ENCODE peak calls at places on chromosomes 4 and X, in eight cellular contexts. Y is GM10248; C is ovary; J is fibroblast of mammary gland; I is CD8-positive, alpha-beta T cell; B is HepG2; Q is WTC11; T is endothelial cell. G is an unnamed sample.

GRCh38 chrX:2184089-2184488 is 316.7 kb downstream of the DHRSX start:
- DNase-seq in Y (no peak), C (no peak), J (no peak), I (no peak), B (no peak), Q (no peak), T (no peak), G (no peak)

GRCh38 chrX:150092549-150092948 is 154.3 kb upstream of the EOLA2 start:
- DNase-seq in Y (no peak), C (no peak), J (no peak), I (no peak), B (no peak), Q (no peak), T (no peak), G (no peak)

GRCh38 chr4:72295966-72296557 is 264.3 kb downstream of the NPFFR2 start:
- DNase-seq in Y (no peak), C (no peak), J (peak), I (no peak), B (peak), Q (no peak), T (no peak), G (peak)

GRCh38 chr4:54265366-54265765 is 36.3 kb downstream of the PDGFRA start:
- DNase-seq in Y (no peak), C (no peak), J (no peak), I (no peak), B (no peak), Q (no peak), T (no peak), G (no peak)

GRCh38 chrX:154804564-154804956 is 725 bp downstream of the MPP1 start:
- DNase-seq in Y (no peak), C (no peak), J (no peak), I (no peak), B (no peak), Q (no peak), T (no peak), G (no peak)

GRCh38 chrX:16827225-16827624 is 41.0 kb downstream of the TXLNG start:
- DNase-seq in Y (no peak), C (no peak), J (peak), I (no peak), B (no peak), Q (no peak), T (no peak), G (peak)

GRCh38 chr4:41448935-41449334 is 89.0 kb upstream of the LIMCH1 start:
- DNase-seq in Y (no peak), C (peak), J (peak), I (no peak), B (peak), Q (no peak), T (no peak), G (peak)

GRCh38 chrX:131316260-131316659 is 27.2 kb upstream of the IGSF1 start:
- DNase-seq in Y (no peak), C (no peak), J (no peak), I (no peak), B (no peak), Q (no peak), T (no peak), G (no peak)

GRCh38 chr4:136690363-136690762 is 841.9 kb downstream of the PCDH18 start:
- DNase-seq in Y (no peak), C (no peak), J (no peak), I (no peak), B (no peak), Q (no peak), T (no peak), G (peak)

GRCh38 chr4:98945297-98945850 is 16.4 kb upstream of the EIF4E start:
- DNase-seq in Y (no peak), C (no peak), J (peak), I (no peak), B (no peak), Q (no peak), T (no peak), G (no peak)

GRCh38 chr4:45910511-45910910 is 213.3 kb downstream of the GABRG1 start:
- DNase-seq in Y (no peak), C (no peak), J (no peak), I (no peak), B (no peak), Q (no peak), T (no peak), G (no peak)

GRCh38 chr4:130147618-130148017 is 1051.7 kb downstream of the C4orf33 start:
- DNase-seq in Y (no peak), C (no peak), J (no peak), I (no peak), B (no peak), Q (peak), T (no peak), G (no peak)

GRCh38 chr4:19025031-19025430 is 1003.5 kb upstream of the LCORL start:
- DNase-seq in Y (no peak), C (no peak), J (no peak), I (no peak), B (no peak), Q (no peak), T (no peak), G (peak)

GRCh38 chr4:76607266-76607799 is 172.3 kb downstream of the SHROOM3 start:
- DNase-seq in Y (peak), C (no peak), J (no peak), I (no peak), B (no peak), Q (no peak), T (no peak), G (no peak)

GRCh38 chr4:168880087-168880675 is 129.9 kb downstream of the CBR4 start:
- DNase-seq in Y (no peak), C (no peak), J (peak), I (no peak), B (no peak), Q (no peak), T (no peak), G (no peak)

GRCh38 chrX:21798677-21799219 is 40.7 kb upstream of the MBTPS2 start:
- DNase-seq in Y (no peak), C (no peak), J (peak), I (no peak), B (peak), Q (no peak), T (no peak), G (peak)

GRCh38 chr4:5884804-5885203 is 8.1 kb downstream of the CRMP1 start:
- DNase-seq in Y (no peak), C (no peak), J (no peak), I (no peak), B (no peak), Q (no peak), T (no peak), G (no peak)

GRCh38 chr4:169231647-169232262 is 39.0 kb downstream of the SH3RF1 start:
- DNase-seq in Y (no peak), C (no peak), J (no peak), I (no peak), B (no peak), Q (no peak), T (no peak), G (no peak)

GRCh38 chr4:141307241-141307689 is 86.6 kb downstream of the ZNF330 start:
- DNase-seq in Y (peak), C (no peak), J (peak), I (peak), B (peak), Q (peak), T (peak), G (peak)

GRCh38 chr4:41670530-41670929 is 78.0 kb downstream of the PHOX2B start:
- DNase-seq in Y (no peak), C (no peak), J (no peak), I (no peak), B (no peak), Q (no peak), T (no peak), G (no peak)

GRCh38 chr4:185865901-185866328 is 53.9 kb upstream of the SORBS2 start:
- DNase-seq in Y (no peak), C (no peak), J (peak), I (no peak), B (no peak), Q (no peak), T (no peak), G (peak)

GRCh38 chrX:2627272-2627867 is 63.7 kb upstream of the CD99 start:
- DNase-seq in Y (peak), C (no peak), J (peak), I (no peak), B (peak), Q (peak), T (no peak), G (peak)

GRCh38 chrX:12711435-12712040 is 79.7 kb upstream of the PRPS2 start:
- DNase-seq in Y (no peak), C (no peak), J (no peak), I (no peak), B (no peak), Q (no peak), T (no peak), G (no peak)

GRCh38 chrX:69740317-69740716 is 124.4 kb downstream of the EDA start:
- DNase-seq in Y (no peak), C (no peak), J (no peak), I (no peak), B (no peak), Q (no peak), T (no peak), G (no peak)

GRCh38 chr4:42844422-42844821 is 48.1 kb upstream of the GRXCR1 start:
- DNase-seq in Y (no peak), C (no peak), J (no peak), I (no peak), B (no peak), Q (no peak), T (no peak), G (no peak)

GRCh38 chr4:5572114-5572513 is 136.2 kb downstream of the EVC2 start:
- DNase-seq in Y (no peak), C (no peak), J (peak), I (no peak), B (no peak), Q (no peak), T (no peak), G (peak)

GRCh38 chr4:8724436-8725070 is 132.0 kb downstream of the CPZ start:
- DNase-seq in Y (no peak), C (no peak), J (no peak), I (no peak), B (no peak), Q (no peak), T (no peak), G (no peak)

GRCh38 chr4:13547563-13548041 is 3.3 kb upstream of the NKX3-2 start:
- DNase-seq in Y (peak), C (no peak), J (no peak), I (no peak), B (no peak), Q (peak), T (peak), G (no peak)

GRCh38 chr4:1193206-1194027 is 21.0 kb upstream of the SPON2 start:
- DNase-seq in Y (no peak), C (peak), J (no peak), I (no peak), B (no peak), Q (peak), T (no peak), G (no peak)

GRCh38 chr4:24794916-24795665 is at the start of gene SOD3:
- DNase-seq in Y (no peak), C (peak), J (peak), I (no peak), B (peak), Q (peak), T (peak), G (no peak)

GRCh38 chr4:114600672-114601071 is 2.1 kb downstream of the UGT8 start:
- DNase-seq in Y (no peak), C (no peak), J (no peak), I (no peak), B (no peak), Q (no peak), T (no peak), G (no peak)

GRCh38 chr4:185587444-185588161 is 52.3 kb upstream of the PDLIM3 start:
- DNase-seq in Y (peak), C (no peak), J (no peak), I (peak), B (no peak), Q (peak), T (no peak), G (no peak)

GRCh38 chr4:2835978-2836377 is 7.7 kb upstream of the ADD1 start:
- DNase-seq in Y (no peak), C (no peak), J (no peak), I (no peak), B (no peak), Q (no peak), T (no peak), G (no peak)

GRCh38 chr4:143782521-143782920 is 82.0 kb upstream of the FREM3 start:
- DNase-seq in Y (no peak), C (no peak), J (no peak), I (no peak), B (no peak), Q (no peak), T (no peak), G (no peak)

GRCh38 chr4:83552085-83552484 is 16.2 kb downstream of the GPAT3 start:
- DNase-seq in Y (no peak), C (no peak), J (peak), I (no peak), B (peak), Q (no peak), T (no peak), G (peak)

GRCh38 chr4:76626686-76627465 is 191.8 kb downstream of the SHROOM3 start:
- DNase-seq in Y (no peak), C (no peak), J (peak), I (no peak), B (peak), Q (no peak), T (peak), G (no peak)

GRCh38 chr4:159105063-159105414 is 2.2 kb downstream of the RAPGEF2 start:
- DNase-seq in Y (no peak), C (no peak), J (peak), I (no peak), B (no peak), Q (no peak), T (no peak), G (no peak)

GRCh38 chr4:6749340-6750171 is 33.0 kb upstream of the KIAA0232 start:
- DNase-seq in Y (no peak), C (no peak), J (peak), I (no peak), B (peak), Q (no peak), T (no peak), G (peak)

GRCh38 chrX:86066998-86067397 is 19.6 kb upstream of the CHM start:
- DNase-seq in Y (no peak), C (no peak), J (peak), I (no peak), B (peak), Q (no peak), T (no peak), G (no peak)

GRCh38 chrX:38220024-38220935 is at the start of gene SRPX:
- DNase-seq in Y (peak), C (peak), J (peak), I (no peak), B (no peak), Q (peak), T (peak), G (peak)
- TF ChIP-seq CTCF in Y (no peak), C (no peak), J (peak), I (no peak), B (peak), Q (no peak), T (peak), G (peak)

GRCh38 chr4:101037938-101038413 is 309.4 kb downstream of the PPP3CA start:
- DNase-seq in Y (no peak), C (no peak), J (no peak), I (no peak), B (no peak), Q (no peak), T (no peak), G (peak)

GRCh38 chr4:101031971-101032370 is 315.4 kb downstream of the PPP3CA start:
- DNase-seq in Y (no peak), C (no peak), J (no peak), I (no peak), B (no peak), Q (peak), T (no peak), G (no peak)

GRCh38 chr4:101035522-101035921 is 311.8 kb downstream of the PPP3CA start:
- DNase-seq in Y (no peak), C (no peak), J (no peak), I (no peak), B (no peak), Q (no peak), T (no peak), G (no peak)

GRCh38 chr4:101037249-101037648 is 310.1 kb downstream of the PPP3CA start:
- DNase-seq in Y (no peak), C (no peak), J (no peak), I (no peak), B (peak), Q (no peak), T (no peak), G (peak)

DNA sequence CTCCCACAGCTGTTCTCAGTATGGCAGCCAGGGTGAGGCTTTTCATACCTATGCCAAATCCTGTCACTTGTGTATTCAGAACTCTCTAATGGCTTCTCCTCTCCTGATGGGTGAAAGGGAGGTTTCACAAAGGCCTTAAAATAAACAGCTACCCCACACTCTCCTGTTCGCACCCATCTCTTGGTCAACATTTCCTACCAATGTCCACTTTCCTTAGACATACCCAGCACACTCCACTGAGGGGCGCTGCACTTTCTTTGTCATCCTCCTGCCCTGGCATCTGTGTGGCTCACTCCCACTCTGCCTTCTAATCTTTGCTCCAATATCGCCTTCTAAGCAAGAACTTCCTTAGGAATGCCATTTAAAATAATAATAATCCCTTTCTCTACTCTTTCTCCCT is 313.3 kb downstream of the PPP3CA start:
- DNase-seq in Y (no peak), C (no peak), J (no peak), I (no peak), B (no peak), Q (peak), T (no peak), G (no peak)
- TF ChIP-seq CTCF in Y (no peak), C (no peak), J (no peak), I (no peak), B (no peak), Q (peak), T (no peak), G (no peak)

GRCh38 chrX:128818690-128819089 is 704.6 kb downstream of the SMARCA1 start:
- DNase-seq in Y (no peak), C (no peak), J (no peak), I (no peak), B (peak), Q (no peak), T (no peak), G (peak)

DNA sequence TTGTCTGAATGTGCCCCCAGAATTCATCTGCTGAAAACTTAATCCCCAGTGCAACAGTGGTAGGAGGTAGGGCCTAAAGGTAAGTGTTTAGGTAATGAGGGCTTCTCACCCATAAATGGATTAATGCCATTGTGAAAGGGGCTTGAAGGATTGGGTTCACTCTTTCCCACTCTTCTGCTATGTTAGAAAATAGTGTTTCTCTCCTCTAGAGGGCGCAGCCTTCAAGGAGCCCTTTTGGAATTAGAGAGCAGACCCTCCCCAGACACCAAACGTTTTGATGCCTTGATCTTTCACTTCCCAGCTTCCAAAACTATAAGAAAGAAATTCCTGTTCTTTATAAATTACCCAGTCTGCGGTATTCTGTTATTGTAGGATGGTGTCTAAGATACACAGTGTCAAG is 706.4 kb downstream of the SMARCA1 start:
- DNase-seq in Y (no peak), C (no peak), J (no peak), I (no peak), B (peak), Q (peak), T (peak), G (peak)
- TF ChIP-seq CTCF in Y (no peak), C (no peak), J (peak), I (no peak), B (peak), Q (peak), T (peak), G (peak)

GRCh38 chr4:153346031-153346430 is 1.5 kb downstream of the MND1 start:
- DNase-seq in Y (no peak), C (no peak), J (no peak), I (no peak), B (no peak), Q (no peak), T (no peak), G (no peak)

GRCh38 chr4:153346563-153346962 is 2.1 kb downstream of the MND1 start:
- DNase-seq in Y (no peak), C (no peak), J (no peak), I (no peak), B (no peak), Q (no peak), T (no peak), G (peak)

GRCh38 chr4:153349206-153349805 is 4.8 kb downstream of the MND1 start:
- DNase-seq in Y (no peak), C (no peak), J (no peak), I (no peak), B (no peak), Q (no peak), T (no peak), G (no peak)

GRCh38 chr4:153347117-153347516 is 2.6 kb downstream of the MND1 start:
- DNase-seq in Y (no peak), C (no peak), J (no peak), I (no peak), B (no peak), Q (no peak), T (no peak), G (no peak)

DNA sequence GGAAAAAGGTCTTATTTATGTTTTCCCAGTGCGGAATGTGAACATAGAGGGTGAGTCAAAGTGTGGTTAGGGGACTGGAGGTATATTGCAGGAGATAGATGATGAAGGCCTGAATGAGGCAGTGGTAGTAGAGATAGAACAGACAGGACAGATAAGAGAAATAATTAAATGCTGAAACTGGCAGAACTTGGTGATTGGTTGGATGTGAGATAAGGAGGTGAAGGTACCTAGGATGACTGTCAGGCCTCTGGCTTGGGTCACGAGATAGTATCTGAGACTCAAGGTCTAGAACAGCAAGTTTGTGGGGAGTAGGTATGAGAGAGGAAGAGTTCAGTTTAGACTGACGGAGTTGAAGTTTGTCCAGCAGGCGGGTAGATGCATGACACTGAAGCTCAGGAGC is 3.5 kb downstream of the MND1 start:
- DNase-seq in Y (no peak), C (no peak), J (no peak), I (no peak), B (no peak), Q (no peak), T (no peak), G (no peak)
- TF ChIP-seq CTCF in Y (no peak), C (no peak), J (no peak), I (no peak), B (no peak), Q (no peak), T (no peak), G (no peak)

DNA sequence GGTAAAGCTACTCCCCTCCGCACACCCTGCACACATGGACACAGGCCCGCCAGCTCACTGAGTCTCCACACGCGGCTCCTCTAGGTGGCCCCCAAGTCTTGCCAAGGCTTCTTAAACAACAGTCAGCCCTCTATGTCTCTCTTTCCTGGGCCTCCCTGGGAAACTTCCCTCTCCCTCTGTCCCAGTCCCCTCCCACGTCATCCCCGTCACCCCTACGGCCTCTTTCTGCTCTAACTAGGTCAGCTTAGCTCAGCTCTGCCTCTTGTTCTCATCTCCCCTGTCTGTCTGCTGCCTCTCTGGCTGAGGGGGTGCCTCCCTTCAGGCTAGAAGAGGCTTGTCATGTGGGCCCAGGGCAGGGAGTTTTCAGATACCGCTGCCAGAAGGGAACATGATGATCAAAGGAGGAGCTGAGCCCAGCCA is 38.8 kb downstream of the SEPTIN6 start:
- DNase-seq in Y (no peak), C (peak), J (peak), I (no peak), B (no peak), Q (no peak), T (no peak), G (no peak)
- TF ChIP-seq CTCF in Y (no peak), C (no peak), J (peak), I (no peak), B (no peak), Q (no peak), T (no peak), G (no peak)

G was measured in MCF 10A.